ENCODE peak calls at places on chromosomes 16 and 17, in four cellular contexts. One of them, this sample, is unnamed.
A peak's percentile ranks its signal among the peaks of the same experiment; 100 is the strongest.

GRCh38 chr17:78258323-78259229 is 27.1 kb downstream of the TMEM235 start:
- DNase-seq in K562: peak; percentile 90
- DNase-seq in WTC11: no peak
- DNase-seq in HepG2: peak; percentile 36
- DNase-seq in this sample: no peak

GRCh38 chr17:76138234-76138895 is 2.7 kb downstream of the FOXJ1 start:
- DNase-seq in K562: no peak
- DNase-seq in HepG2: peak; percentile 93
- DNase-seq in WTC11: peak; percentile 31
- DNase-seq in this sample: no peak

GRCh38 chr17:13266596-13266995 is 248.8 kb upstream of the ELAC2 start:
- DNase-seq in WTC11: no peak
- DNase-seq in K562: no peak
- DNase-seq in HepG2: no peak
- DNase-seq in this sample: no peak

GRCh38 chr17:59707971-59708425 is 544 bp downstream of the VMP1 start:
- DNase-seq in WTC11: no peak
- DNase-seq in K562: no peak
- DNase-seq in HepG2: no peak
- DNase-seq in this sample: peak; percentile 49

GRCh38 chr17:19305261-19305660 is 57.3 kb downstream of the B9D1 start:
- DNase-seq in K562: no peak
- DNase-seq in WTC11: no peak
- DNase-seq in HepG2: no peak
- DNase-seq in this sample: no peak

GRCh38 chr16:53692146-53692545 is 11.5 kb downstream of the RPGRIP1L start:
- DNase-seq in WTC11: peak; percentile 49
- DNase-seq in K562: no peak
- DNase-seq in HepG2: no peak
- DNase-seq in this sample: no peak

GRCh38 chr17:66177048-66177447 is 14.9 kb downstream of the CEP112 start:
- DNase-seq in HepG2: no peak
- DNase-seq in K562: no peak
- DNase-seq in WTC11: no peak
- DNase-seq in this sample: no peak

GRCh38 chr16:15523092-15523541 is 88.7 kb downstream of the BMERB1 start:
- DNase-seq in WTC11: peak; percentile 18
- DNase-seq in K562: no peak
- DNase-seq in HepG2: peak; percentile 58
- DNase-seq in this sample: no peak

GRCh38 chr16:7714775-7715174 is 382.1 kb downstream of the RBFOX1 start:
- DNase-seq in HepG2: no peak
- DNase-seq in K562: no peak
- DNase-seq in WTC11: no peak
- DNase-seq in this sample: no peak

GRCh38 chr17:7710341-7710740 is 5.3 kb downstream of the EFNB3 start:
- DNase-seq in HepG2: no peak
- DNase-seq in WTC11: no peak
- DNase-seq in K562: no peak
- DNase-seq in this sample: no peak

GRCh38 chr17:7707858-7708750 is 3.1 kb downstream of the EFNB3 start:
- DNase-seq in WTC11: no peak
- DNase-seq in K562: no peak
- DNase-seq in HepG2: no peak
- DNase-seq in this sample: no peak

GRCh38 chr17:7706631-7707354 is 1.8 kb downstream of the EFNB3 start:
- DNase-seq in HepG2: no peak
- DNase-seq in WTC11: no peak
- DNase-seq in K562: no peak
- DNase-seq in this sample: no peak

GRCh38 chr17:7707446-7707845 is 2.4 kb downstream of the EFNB3 start:
- DNase-seq in HepG2: no peak
- DNase-seq in WTC11: peak; percentile 62
- DNase-seq in K562: no peak
- DNase-seq in this sample: no peak

GRCh38 chr17:7709031-7709430 is 4.0 kb downstream of the EFNB3 start:
- DNase-seq in HepG2: no peak
- DNase-seq in K562: no peak
- DNase-seq in WTC11: no peak
- DNase-seq in this sample: no peak
- TF ChIP-seq ELF4 in HepG2: no peak
- TF ChIP-seq ELF4 in K562: no peak
- TF ChIP-seq ELF4 in WTC11: no peak
- TF ChIP-seq ELF4 in this sample: no peak

DNA sequence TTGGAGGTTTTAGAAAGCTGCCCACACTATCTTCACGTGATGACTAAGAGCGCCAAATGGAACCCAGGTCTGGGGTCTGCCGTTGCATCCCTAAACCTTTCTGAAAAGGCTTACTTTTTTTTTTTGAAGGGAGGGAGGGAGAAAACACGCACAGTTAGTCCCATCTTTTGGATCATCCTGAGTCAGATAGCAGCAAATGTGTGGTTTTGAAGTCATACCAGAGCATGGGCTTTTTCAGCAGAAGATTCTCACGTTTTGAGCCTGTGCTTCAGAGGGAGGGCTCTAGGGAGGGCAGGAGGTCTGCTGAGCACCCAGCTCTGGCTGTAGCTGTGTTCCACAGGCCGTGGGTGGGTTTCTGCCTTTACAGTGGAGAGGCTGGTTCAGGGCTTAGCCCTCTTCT is 194.7 kb downstream of the SNX29 start:
- DNase-seq in WTC11: no peak
- DNase-seq in HepG2: no peak
- DNase-seq in K562: no peak
- DNase-seq in this sample: no peak
- TF ChIP-seq ELF4 in WTC11: no peak
- TF ChIP-seq ELF4 in HepG2: no peak
- TF ChIP-seq ELF4 in K562: no peak
- TF ChIP-seq ELF4 in this sample: no peak

GRCh38 chr17:28228986-28229729 is 89.8 kb upstream of the TMEM97 start:
- DNase-seq in HepG2: no peak
- DNase-seq in K562: peak; percentile 62
- DNase-seq in WTC11: no peak
- DNase-seq in this sample: no peak

GRCh38 chr17:28226563-28226962 is 92.4 kb upstream of the TMEM97 start:
- DNase-seq in HepG2: no peak
- DNase-seq in K562: no peak
- DNase-seq in WTC11: no peak
- DNase-seq in this sample: no peak

GRCh38 chr17:28225872-28226271 is 93.1 kb upstream of the TMEM97 start:
- DNase-seq in HepG2: no peak
- DNase-seq in WTC11: no peak
- DNase-seq in K562: no peak
- DNase-seq in this sample: no peak

GRCh38 chr17:28228109-28228840 is 90.7 kb upstream of the TMEM97 start:
- DNase-seq in K562: no peak
- DNase-seq in WTC11: no peak
- DNase-seq in HepG2: no peak
- DNase-seq in this sample: peak; percentile 25

GRCh38 chr17:28227278-28228108 is 91.5 kb upstream of the TMEM97 start:
- DNase-seq in WTC11: peak; percentile 98
- DNase-seq in HepG2: no peak
- DNase-seq in K562: no peak
- DNase-seq in this sample: peak; percentile 86
- TF ChIP-seq ELF4 in WTC11: no peak
- TF ChIP-seq ELF4 in HepG2: no peak
- TF ChIP-seq ELF4 in K562: no peak
- TF ChIP-seq ELF4 in this sample: no peak

GRCh38 chr16:19338335-19338734 is 52.8 kb downstream of the CLEC19A start:
- DNase-seq in K562: peak; percentile 65
- DNase-seq in WTC11: no peak
- DNase-seq in HepG2: no peak
- DNase-seq in this sample: peak; percentile 42
- TF ChIP-seq ELF4 in K562: no peak
- TF ChIP-seq ELF4 in WTC11: no peak
- TF ChIP-seq ELF4 in HepG2: no peak
- TF ChIP-seq ELF4 in this sample: no peak

DNA sequence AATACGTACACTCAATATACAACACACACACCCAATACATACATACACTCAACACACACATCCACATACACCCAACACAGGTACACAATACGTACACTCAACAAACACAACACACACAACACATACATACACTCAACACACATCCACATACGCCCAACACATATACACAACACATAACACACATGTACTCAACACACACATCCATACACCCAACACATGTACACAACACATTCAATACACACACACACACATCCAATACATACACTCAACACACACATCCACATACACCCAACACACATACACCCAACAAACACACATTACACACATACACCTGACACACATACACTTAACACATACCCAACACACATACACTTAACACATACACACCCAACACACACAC is 95.9 kb downstream of the CCDC182 start:
- DNase-seq in HepG2: no peak
- DNase-seq in K562: no peak
- DNase-seq in WTC11: no peak
- DNase-seq in this sample: no peak
- TF ChIP-seq ELF4 in HepG2: no peak
- TF ChIP-seq ELF4 in K562: peak; percentile 32
- TF ChIP-seq ELF4 in WTC11: no peak
- TF ChIP-seq ELF4 in this sample: no peak

GRCh38 chr16:3485097-3485470 is 10.2 kb downstream of the C16orf90 start:
- DNase-seq in WTC11: no peak
- DNase-seq in K562: no peak
- DNase-seq in HepG2: no peak
- DNase-seq in this sample: no peak

GRCh38 chr16:3485821-3486505 is 9.3 kb downstream of the C16orf90 start:
- DNase-seq in WTC11: peak; percentile 45
- DNase-seq in K562: no peak
- DNase-seq in HepG2: no peak
- DNase-seq in this sample: no peak

GRCh38 chr16:3486506-3487215 is 8.6 kb downstream of the C16orf90 start:
- DNase-seq in WTC11: no peak
- DNase-seq in K562: no peak
- DNase-seq in HepG2: no peak
- DNase-seq in this sample: no peak

GRCh38 chr16:3482659-3483241 is 12.5 kb downstream of the C16orf90 start:
- DNase-seq in HepG2: no peak
- DNase-seq in WTC11: no peak
- DNase-seq in K562: no peak
- DNase-seq in this sample: no peak

DNA sequence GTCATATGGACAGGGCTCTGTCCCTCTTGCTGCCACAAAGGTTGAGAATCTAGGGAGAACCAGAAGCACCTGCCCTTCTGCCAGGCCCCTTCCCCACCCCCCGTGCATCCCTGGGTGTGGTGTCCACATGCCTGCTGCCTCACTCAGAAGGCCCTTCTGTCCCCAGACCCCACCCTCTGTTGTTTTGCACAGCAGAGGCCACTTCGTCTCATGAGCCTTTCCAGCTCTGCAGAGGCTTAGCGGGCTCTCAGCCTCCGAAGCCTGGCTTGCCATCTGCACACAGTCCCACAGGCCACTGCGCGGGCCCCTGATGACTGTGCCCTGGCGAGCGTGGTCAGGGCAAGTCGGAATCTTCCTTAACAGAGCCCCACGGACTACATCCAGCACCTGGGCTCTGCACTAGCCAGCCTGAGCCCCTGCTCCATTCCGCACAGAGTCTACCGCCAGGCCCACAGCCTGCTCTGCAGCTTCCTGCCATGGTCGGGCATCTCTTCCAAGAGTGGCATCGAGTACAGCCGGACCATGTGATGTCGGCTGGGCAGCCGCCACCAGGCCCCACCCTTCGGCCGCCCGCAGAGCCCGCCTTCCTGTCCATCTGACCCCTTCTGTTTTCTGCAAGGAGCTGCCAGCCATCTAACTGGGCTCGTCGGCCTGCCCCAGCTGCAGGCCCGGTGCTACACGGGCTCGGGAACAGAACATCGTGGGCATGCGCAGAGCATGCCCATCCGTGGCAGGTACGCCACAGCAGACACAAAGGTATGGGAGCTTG is 10.8 kb downstream of the C16orf90 start:
- DNase-seq in WTC11: no peak
- DNase-seq in K562: no peak
- DNase-seq in HepG2: no peak
- DNase-seq in this sample: no peak
- TF ChIP-seq ELF4 in WTC11: no peak
- TF ChIP-seq ELF4 in K562: no peak
- TF ChIP-seq ELF4 in HepG2: no peak
- TF ChIP-seq ELF4 in this sample: no peak

GRCh38 chr17:17565471-17566365 is 25.8 kb downstream of the PEMT start:
- DNase-seq in WTC11: no peak
- DNase-seq in HepG2: no peak
- DNase-seq in K562: no peak
- DNase-seq in this sample: no peak
- TF ChIP-seq ELF4 in WTC11: no peak
- TF ChIP-seq ELF4 in HepG2: no peak
- TF ChIP-seq ELF4 in K562: no peak
- TF ChIP-seq ELF4 in this sample: no peak